ENCODE peak calls at places on chromosomes 13 and 19, in eight cellular contexts. K is T1000; S is Caco-2; E is activated CD4-positive, alpha-beta T cell treated with anti-CD3 and anti-CD28 coated beads for 24 hours; X is ELR; P is Ammon's horn; Q is left ventricle myocardium inferior; L is iPS-NIHi11. J is an unnamed sample.

GRCh38 chr19:53254451-53255341 is at the start of gene ZNF677:
- DNase-seq in L (peak), X (peak), S (no peak), P (peak), K (peak), E (peak), Q (peak), J (peak)

GRCh38 chr19:729564-730381 is 21.0 kb downstream of the PALM start:
- DNase-seq in P (no peak), Q (no peak), X (no peak), K (no peak), L (no peak), S (no peak), E (no peak), J (no peak)

GRCh38 chr19:51272183-51272817 is 21.4 kb downstream of the SIGLECL1 start:
- DNase-seq in Q (no peak), P (no peak), K (no peak), L (no peak), E (no peak), S (no peak), X (no peak), J (no peak)

GRCh38 chr19:54141356-54141755 is 3.8 kb downstream of the CNOT3 start:
- DNase-seq in P (no peak), S (no peak), K (no peak), E (no peak), Q (no peak), X (no peak), L (no peak), J (no peak)

GRCh38 chr13:69324109-69324886 is 783.3 kb upstream of the ATXN8OS start:
- DNase-seq in Q (no peak), L (no peak), S (no peak), K (no peak), X (peak), E (no peak), P (no peak), J (no peak)

GRCh38 chr19:39470724-39471339 is 9.8 kb upstream of the TIMM50 start:
- DNase-seq in S (no peak), K (no peak), X (peak), Q (no peak), E (no peak), L (no peak), P (no peak), J (no peak)

GRCh38 chr19:29336425-29336824 is 123.5 kb upstream of the UQCRFS1 start:
- DNase-seq in X (no peak), Q (no peak), E (no peak), L (no peak), S (no peak), K (no peak), P (no peak), J (no peak)

GRCh38 chr13:40330950-40331349 is 335.5 kb downstream of the FOXO1 start:
- DNase-seq in S (no peak), L (no peak), P (no peak), K (no peak), Q (no peak), X (no peak), E (no peak), J (no peak)

GRCh38 chr13:29991343-29991742 is 140.9 kb upstream of the UBL3 start:
- DNase-seq in X (peak), L (no peak), E (no peak), S (no peak), Q (no peak), P (no peak), K (peak), J (no peak)

GRCh38 chr19:33193864-33194362 is at the start of gene LRP3:
- DNase-seq in L (peak), P (peak), Q (peak), S (peak), K (no peak), X (peak), E (no peak), J (peak)

GRCh38 chr19:36140289-36141038 is 598 bp downstream of the CAPNS1 start:
- DNase-seq in P (peak), Q (peak), L (peak), S (peak), E (peak), X (peak), K (peak), J (peak)

GRCh38 chr19:2640563-2641331 is 61.7 kb downstream of the GNG7 start:
- DNase-seq in Q (no peak), E (no peak), X (no peak), K (no peak), P (no peak), S (no peak), L (no peak), J (no peak)

GRCh38 chr19:30664358-30665058 is 292.3 kb downstream of the ZNF536 start:
- DNase-seq in K (no peak), Q (peak), S (no peak), L (no peak), E (no peak), X (peak), P (peak), J (peak)

GRCh38 chr13:33245505-33245904 is 40.0 kb downstream of the STARD13 start:
- DNase-seq in P (no peak), S (no peak), E (no peak), K (no peak), X (no peak), Q (no peak), L (no peak), J (no peak)

GRCh38 chr19:44640518-44640917 is 3.2 kb upstream of the PVR start:
- DNase-seq in S (no peak), X (peak), E (no peak), Q (no peak), L (no peak), P (no peak), K (no peak), J (no peak)

GRCh38 chr19:45824531-45825262 is 9.6 kb upstream of the RSPH6A start:
- DNase-seq in K (no peak), E (no peak), P (no peak), X (no peak), L (no peak), S (no peak), Q (no peak), J (no peak)

GRCh38 chr13:37448072-37448471 is 150.5 kb downstream of the POSTN start:
- DNase-seq in P (peak), Q (no peak), X (no peak), S (no peak), E (no peak), L (no peak), K (no peak), J (no peak)